ENCODE peak calls at places on chromosomes 13 and 19, in six cellular contexts. L is mesendoderm, X is left ventricle myocardium inferior, O is neural progenitor cell, S is AG10803, E is AG09309. V is an unnamed sample.
A peak's percentile ranks its signal among the peaks of the same experiment; 100 is the strongest.

GRCh38 chr13:89066868-89067466 is 1395.8 kb downstream of the SLITRK5 start:
- DNase-seq in L (peak; percentile 70), X (no peak), E (no peak), S (peak; percentile 11), O (peak; percentile 75), V (peak; percentile 77)

GRCh38 chr19:1423445-1424181 is 14.6 kb upstream of the RPS15 start:
- DNase-seq in O (no peak), E (no peak), S (no peak), L (no peak), X (no peak), V (no peak)

GRCh38 chr13:43196750-43197149 is 173.4 kb downstream of the DNAJC15 start:
- DNase-seq in O (no peak), L (no peak), E (no peak), X (no peak), S (no peak), V (no peak)

GRCh38 chr19:56291857-56292256 is 19.3 kb downstream of the EDDM13 start:
- DNase-seq in X (no peak), L (no peak), S (no peak), E (no peak), O (no peak), V (peak; percentile 61)

GRCh38 chr13:30745917-30746686 is 10.8 kb downstream of the ALOX5AP start:
- DNase-seq in X (no peak), E (no peak), S (no peak), L (no peak), O (no peak), V (no peak)

GRCh38 chr19:5303208-5303607 is 37.4 kb downstream of the PTPRS start:
- DNase-seq in O (no peak), E (no peak), X (no peak), L (no peak), S (no peak), V (no peak)

GRCh38 chr19:37953125-37953524 is 46.1 kb downstream of the SIPA1L3 start:
- DNase-seq in L (no peak), O (peak; percentile 57), E (no peak), S (no peak), X (no peak), V (no peak)

GRCh38 chr19:39200818-39201145 is 3.3 kb downstream of the SYCN start:
- DNase-seq in S (no peak), L (no peak), E (no peak), O (no peak), X (no peak), V (no peak)

GRCh38 chr19:6212403-6213265 is 67.1 kb downstream of the MLLT1 start:
- DNase-seq in O (no peak), L (no peak), E (no peak), X (no peak), S (no peak), V (no peak)

GRCh38 chr19:2763687-2764086 is 19.4 kb downstream of the SGTA start:
- DNase-seq in E (no peak), X (no peak), L (no peak), O (no peak), S (no peak), V (no peak)

GRCh38 chr19:22612316-22612715 is 21.8 kb upstream of the ZNF492 start:
- DNase-seq in E (no peak), O (no peak), L (no peak), S (no peak), X (no peak), V (no peak)

GRCh38 chr19:47607564-47608073 is 1.3 kb upstream of the BICRA start:
- DNase-seq in X (no peak), L (no peak), O (no peak), S (no peak), E (no peak), V (no peak)

GRCh38 chr19:1221141-1221903 is 15.7 kb downstream of the STK11 start:
- DNase-seq in S (peak; percentile 40), X (peak; percentile 79), L (no peak), E (no peak), O (peak; percentile 75), V (no peak)

GRCh38 chr19:11286312-11286974 is 9.5 kb upstream of the TSPAN16 start:
- DNase-seq in S (peak; percentile 60), L (no peak), O (no peak), X (peak; percentile 32), E (no peak), V (no peak)

GRCh38 chr19:20273376-20273775 is 106.4 kb downstream of the ZNF486 start:
- DNase-seq in O (no peak), S (no peak), X (no peak), L (no peak), E (no peak), V (no peak)

GRCh38 chr13:108734676-108735075 is 105.3 kb downstream of the MYO16 start:
- DNase-seq in S (no peak), L (peak; percentile 87), E (no peak), X (no peak), O (peak; percentile 22), V (no peak)

GRCh38 chr13:30033681-30034447 is 183.4 kb upstream of the UBL3 start:
- DNase-seq in L (no peak), S (peak; percentile 95), X (no peak), E (peak; percentile 93), O (no peak), V (peak; percentile 63)

GRCh38 chr13:20340759-20341161 is 108.6 kb upstream of the GJB6 start:
- DNase-seq in O (no peak), S (peak; percentile 52), E (peak; percentile 3), X (no peak), L (no peak), V (peak; percentile 87)

GRCh38 chr19:4597278-4597974 is 37.9 kb upstream of the SEMA6B start:
- DNase-seq in S (no peak), X (no peak), O (peak; percentile 31), L (no peak), E (no peak), V (no peak)

GRCh38 chr19:13022859-13023636 is 27.8 kb downstream of the NFIX start:
- DNase-seq in S (peak; percentile 99), E (peak; percentile 96), X (peak; percentile 87), O (peak; percentile 77), L (peak; percentile 50), V (peak; percentile 85)

GRCh38 chr19:17678836-17679235 is 9.3 kb downstream of the UNC13A start:
- DNase-seq in L (no peak), S (no peak), X (no peak), O (no peak), E (no peak), V (no peak)

GRCh38 chr13:90793261-90793785 is 554.2 kb upstream of the MIR17HG start:
- DNase-seq in E (no peak), L (no peak), S (peak; percentile 4), X (no peak), O (no peak), V (no peak)

GRCh38 chr19:4979211-4979807 is 10.4 kb downstream of the KDM4B start:
- DNase-seq in L (no peak), S (no peak), X (no peak), O (no peak), E (no peak), V (no peak)

GRCh38 chr19:3389876-3390361 is 23.5 kb downstream of the NFIC start:
- DNase-seq in E (no peak), L (peak; percentile 37), S (peak; percentile 77), X (no peak), O (peak; percentile 73), V (no peak)

GRCh38 chr19:30781047-30781446 is 408.9 kb downstream of the ZNF536 start:
- DNase-seq in S (no peak), O (no peak), E (no peak), X (no peak), L (no peak), V (no peak)

GRCh38 chr19:58477130-58477529 is 978 bp downstream of the ZNF446 start:
- DNase-seq in L (no peak), X (no peak), S (no peak), E (no peak), O (no peak), V (no peak)
- H3K4me3 ChIP-seq in L (no peak overlapping the region), X (peak overlapping the region; percentile 77), S (peak overlapping the region; percentile 75), E (no peak overlapping the region), O (peak overlapping the region; percentile 60), V (no peak overlapping the region)

GRCh38 chr19:35745328-35746086 is at the start of the genes PSENEN and U2AF1L4:
- DNase-seq in L (peak; percentile 99), X (peak; percentile 96), E (peak; percentile 99), S (peak; percentile 99), O (peak; percentile 100), V (peak; percentile 100)

GRCh38 chr19:35746087-35746462 is 624 bp downstream of the PSENEN start:
- DNase-seq in X (no peak), L (no peak), S (no peak), O (no peak), E (no peak), V (no peak)

GRCh38 chr19:35748106-35749020 is at the start of gene LIN37:
- DNase-seq in L (peak; percentile 100), S (peak; percentile 99), X (peak; percentile 99), E (peak; percentile 98), O (peak; percentile 99), V (peak; percentile 99)

GRCh38 chr19:35744688-35745327 is 410 bp downstream of the U2AF1L4 start:
- DNase-seq in E (peak; percentile 81), X (peak; percentile 95), S (peak; percentile 93), L (peak; percentile 99), O (peak; percentile 99), V (peak; percentile 97)

DNA sequence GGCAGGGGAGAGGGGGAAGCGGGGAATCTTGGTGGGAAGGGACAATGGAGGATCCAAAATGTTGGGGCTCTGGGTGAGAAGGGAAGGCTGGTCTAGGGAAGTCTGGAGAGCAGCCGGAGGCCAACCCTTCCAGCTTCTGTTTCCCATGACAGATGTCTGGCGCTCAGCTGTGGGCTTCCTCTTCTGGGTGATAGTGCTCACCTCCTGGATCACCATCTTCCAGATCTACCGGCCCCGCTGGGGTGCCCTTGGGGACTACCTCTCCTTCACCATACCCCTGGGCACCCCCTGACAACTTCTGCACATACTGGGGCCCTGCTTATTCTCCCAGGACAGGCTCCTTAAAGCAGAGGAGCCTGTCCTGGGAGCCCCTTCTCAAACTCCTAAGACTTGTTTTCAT is 1.1 kb downstream of the PSENEN start:
- DNase-seq in X (no peak), S (no peak), O (no peak), L (no peak), E (no peak), V (no peak)
- H3K4me3 ChIP-seq in X (peak overlapping the region; percentile 87), S (peak overlapping the region; percentile 66), O (peak overlapping the region; percentile 87), L (no peak overlapping the region), E (peak overlapping the region; percentile 85), V (peak overlapping the region; percentile 92)

GRCh38 chr13:33351324-33351723 is 65.8 kb upstream of the STARD13 start:
- DNase-seq in E (peak; percentile 38), O (no peak), X (no peak), L (no peak), S (peak; percentile 57), V (peak; percentile 33)
- H3K4me3 ChIP-seq in E (no peak overlapping the region), O (no peak overlapping the region), X (peak overlapping the region; percentile 89), L (no peak overlapping the region), S (no peak overlapping the region), V (no peak overlapping the region)

DNA sequence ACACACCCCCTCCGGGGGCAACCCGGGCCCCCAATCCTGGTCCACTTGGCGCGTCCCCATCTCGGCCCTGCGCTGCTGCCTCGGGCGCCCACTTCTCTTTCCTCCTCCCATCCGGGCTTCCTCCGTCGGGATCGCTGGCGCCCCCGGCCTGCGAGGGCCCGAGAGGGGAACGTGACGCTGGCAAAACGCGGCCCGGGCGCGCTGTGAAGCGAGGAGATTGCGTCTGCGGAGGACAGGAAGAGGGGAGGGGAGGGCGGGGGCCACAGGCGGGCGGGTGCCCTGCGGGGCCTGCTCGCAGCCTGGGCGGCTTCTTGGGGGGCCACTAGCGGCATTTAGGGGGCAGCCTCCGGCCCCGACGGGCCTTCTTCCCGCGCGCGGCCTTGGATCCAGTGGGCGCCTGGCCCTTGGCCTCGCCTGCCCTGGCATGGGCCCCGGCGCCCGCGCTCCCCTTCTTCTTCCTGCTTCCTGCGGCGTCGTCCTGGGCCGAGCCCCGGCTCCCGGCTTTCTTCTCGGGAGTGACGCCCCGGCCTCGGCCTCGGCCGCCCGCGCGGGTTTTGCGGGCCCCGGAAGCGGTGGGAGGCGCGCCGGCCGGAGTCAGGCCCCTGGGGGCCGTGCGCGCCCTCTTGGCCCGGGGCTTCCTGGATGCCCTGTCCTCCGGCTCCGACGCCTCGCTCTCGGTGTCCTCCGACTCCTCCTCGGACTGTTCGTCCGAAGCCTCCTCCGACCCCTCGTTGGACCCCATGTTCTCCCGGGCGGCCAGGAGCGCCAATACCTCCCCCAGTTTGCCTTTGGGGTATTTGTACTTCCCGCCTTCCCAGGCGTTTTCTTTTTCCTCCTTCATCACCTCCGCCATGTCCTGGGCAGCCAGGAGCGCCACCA is 2.2 kb downstream of the PNMA8B start:
- DNase-seq in O (peak; percentile 62), E (no peak), X (peak; percentile 54), L (peak; percentile 54), S (no peak), V (no peak)
- H3K4me3 ChIP-seq in O (peak overlapping the region; percentile 21), E (no peak overlapping the region), X (peak overlapping the region; percentile 69), L (peak overlapping the region; percentile 14), S (no peak overlapping the region), V (no peak overlapping the region)